ENCODE peak calls at places on chromosome 14, in nine cellular contexts. S, Y, V, G, P, K, Z, J and D are unnamed samples.

GRCh38 chr14:59836116-59836515 is 34.5 kb downstream of the RTN1 start:
- DNase-seq in V (no peak), Z (no peak), P (no peak), J (no peak), K (no peak), G (no peak), S (no peak), Y (no peak), D (no peak)

GRCh38 chr14:61281186-61281676 is at the start of gene TMEM30B:
- DNase-seq in K (peak; percentile 98), S (no peak), Z (peak; percentile 91), J (no peak), P (no peak), Y (no peak), G (no peak), V (no peak), D (no peak)

GRCh38 chr14:32055175-32055574 is 21.9 kb upstream of the ARHGAP5 start:
- DNase-seq in V (no peak), J (no peak), Y (no peak), Z (no peak), S (no peak), K (no peak), P (no peak), G (no peak), D (no peak)

GRCh38 chr14:79281244-79282199 is 929.8 kb downstream of the DIO2 start:
- DNase-seq in J (no peak), K (no peak), Z (no peak), G (no peak), S (no peak), Y (no peak), V (no peak), P (no peak), D (no peak)

GRCh38 chr14:85948163-85948562 is 418.2 kb downstream of the FLRT2 start:
- DNase-seq in Z (no peak), K (no peak), Y (no peak), S (no peak), V (no peak), P (no peak), G (no peak), J (no peak), D (no peak)

GRCh38 chr14:34502826-34503225 is 36.7 kb downstream of the EAPP start:
- DNase-seq in K (no peak), V (peak; percentile 12), J (no peak), S (no peak), Z (no peak), Y (no peak), P (no peak), G (no peak), D (no peak)

GRCh38 chr14:103372552-103373304 is 12.5 kb upstream of the MARK3 start:
- DNase-seq in P (peak; percentile 62), Z (no peak), J (no peak), Y (peak; percentile 72), K (peak; percentile 19), G (no peak), V (peak; percentile 98), S (no peak), D (peak; percentile 73)

GRCh38 chr14:69684461-69685183 is 73.2 kb downstream of the SUSD6 start:
- DNase-seq in P (no peak), Y (no peak), J (no peak), Z (peak; percentile 84), G (peak; percentile 63), K (peak; percentile 40), V (no peak), S (no peak), D (no peak)

GRCh38 chr14:80047761-80048160 is 163.5 kb downstream of the DIO2 start:
- DNase-seq in P (peak; percentile 5), Z (no peak), V (no peak), J (no peak), K (no peak), G (no peak), Y (no peak), S (no peak), D (no peak)

GRCh38 chr14:32201816-32202467 is at the start of gene RNU6-7:
- DNase-seq in S (peak; percentile 77), Z (no peak), V (no peak), P (no peak), Y (no peak), K (peak; percentile 22), G (peak; percentile 66), J (peak; percentile 33), D (no peak)

GRCh38 chr14:69687963-69688649 is 76.7 kb downstream of the SUSD6 start:
- DNase-seq in P (no peak), J (peak; percentile 25), Y (no peak), G (no peak), S (no peak), Z (peak; percentile 26), V (no peak), K (no peak), D (no peak)

GRCh38 chr14:68210729-68211299 is 391.2 kb downstream of the RAD51B start:
- DNase-seq in G (no peak), J (no peak), V (peak; percentile 93), Z (no peak), K (peak; percentile 49), Y (no peak), P (peak; percentile 100), S (no peak), D (peak; percentile 71)

GRCh38 chr14:65054471-65055085 is 47.7 kb downstream of the MAX start:
- DNase-seq in Y (no peak), P (no peak), G (no peak), J (no peak), S (no peak), V (no peak), Z (peak; percentile 77), K (peak; percentile 32), D (no peak)

GRCh38 chr14:35123388-35123703 is 994 bp downstream of the PRORP start:
- DNase-seq in G (no peak), K (no peak), J (no peak), Z (no peak), S (no peak), Y (no peak), V (no peak), P (no peak), D (no peak)

GRCh38 chr14:36522972-36523685 is 3.1 kb upstream of the NKX2-1 start:
- DNase-seq in Y (no peak), K (no peak), Z (no peak), J (no peak), S (no peak), P (no peak), G (no peak), V (no peak), D (no peak)
- TF ChIP-seq CTCF in Y (no peak), K (no peak), Z (no peak), J (no peak), S (no peak), P (no peak), G (no peak), V (no peak), D (no peak)

DNA sequence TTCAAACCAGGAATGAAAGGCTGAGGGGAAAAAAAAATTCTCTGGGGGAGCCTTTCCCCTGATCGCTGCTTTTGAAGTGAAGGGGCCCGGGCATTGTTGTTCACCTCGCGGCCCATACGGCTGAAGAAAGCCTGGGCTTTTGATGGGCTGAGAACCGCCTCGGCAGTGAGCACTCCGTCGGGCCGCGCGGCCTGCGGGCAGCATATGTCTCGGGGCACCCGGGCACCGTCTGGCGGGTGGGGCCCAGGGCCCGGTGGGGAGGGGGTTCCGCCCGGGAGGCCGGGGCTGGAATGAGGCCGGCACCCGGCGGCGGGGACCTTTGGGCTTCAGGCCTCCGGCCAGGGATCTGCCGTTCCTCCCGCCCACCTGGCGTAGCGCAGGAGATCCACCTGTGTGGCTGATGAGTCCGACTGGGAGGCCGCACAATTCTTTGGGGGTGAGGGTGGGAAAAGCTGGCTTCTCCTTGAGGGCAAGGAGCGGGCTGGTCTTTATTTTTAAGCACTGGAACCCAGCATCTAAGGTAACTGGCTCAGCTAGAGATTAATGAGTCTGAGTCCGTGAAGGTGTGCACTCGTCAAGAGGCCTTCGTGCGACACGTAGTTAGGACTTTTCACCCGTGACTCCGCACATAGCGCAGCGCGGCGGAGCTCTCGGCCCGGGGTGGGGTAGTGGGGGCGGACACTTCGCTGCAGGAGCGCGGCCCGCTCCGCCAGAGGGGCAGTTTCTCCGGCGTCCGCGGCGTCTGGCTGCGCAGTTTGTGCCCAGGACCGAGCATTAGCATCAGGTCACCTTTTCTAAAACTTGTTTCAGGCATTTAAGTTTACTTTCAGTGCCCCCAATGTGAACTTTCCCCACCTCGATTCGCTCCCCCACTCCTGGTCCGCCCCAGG is 10.6 kb downstream of the FOXA1 start:
- DNase-seq in Z (no peak), K (no peak), G (no peak), S (no peak), J (no peak), V (no peak), P (no peak), Y (no peak), D (no peak)
- H3K4me3 ChIP-seq in Z (no peak overlapping the region), K (no peak overlapping the region), G (peak overlapping the region; percentile 7), S (no peak overlapping the region), J (no peak overlapping the region), V (no peak overlapping the region), P (peak overlapping the region; percentile 30), Y (peak overlapping the region; percentile 69), D (no peak overlapping the region)

GRCh38 chr14:49363926-49364751 is 222.0 kb downstream of the RPS29 start:
- DNase-seq in Z (no peak), S (no peak), V (no peak), G (no peak), K (no peak), J (no peak), P (no peak), Y (no peak), D (no peak)
- TF ChIP-seq CTCF in Z (no peak), S (no peak), V (no peak), G (no peak), K (no peak), J (no peak), P (no peak), Y (no peak), D (no peak)

GRCh38 chr14:75979071-75979571 is 2.7 kb downstream of the TGFB3 start:
- DNase-seq in Z (peak; percentile 85), S (peak; percentile 55), Y (no peak), J (peak; percentile 74), G (peak; percentile 58), P (no peak), V (no peak), K (peak; percentile 36), D (no peak)

GRCh38 chr14:75981826-75982723 is at the start of gene TGFB3:
- DNase-seq in P (peak; percentile 85), Y (peak; percentile 51), V (peak; percentile 90), J (peak; percentile 90), G (peak; percentile 93), K (peak; percentile 86), Z (peak; percentile 96), S (peak; percentile 93), D (peak; percentile 78)

GRCh38 chr14:75981426-75981825 is 369 bp downstream of the TGFB3 start:
- DNase-seq in J (no peak), G (no peak), V (no peak), S (peak; percentile 56), Y (no peak), Z (peak; percentile 85), P (no peak), K (peak; percentile 43), D (no peak)

GRCh38 chr14:75979641-75980422 is 2.0 kb downstream of the TGFB3 start:
- DNase-seq in G (peak; percentile 54), Z (peak; percentile 90), K (no peak), V (no peak), P (no peak), Y (no peak), S (peak; percentile 53), J (peak; percentile 77), D (no peak)

DNA sequence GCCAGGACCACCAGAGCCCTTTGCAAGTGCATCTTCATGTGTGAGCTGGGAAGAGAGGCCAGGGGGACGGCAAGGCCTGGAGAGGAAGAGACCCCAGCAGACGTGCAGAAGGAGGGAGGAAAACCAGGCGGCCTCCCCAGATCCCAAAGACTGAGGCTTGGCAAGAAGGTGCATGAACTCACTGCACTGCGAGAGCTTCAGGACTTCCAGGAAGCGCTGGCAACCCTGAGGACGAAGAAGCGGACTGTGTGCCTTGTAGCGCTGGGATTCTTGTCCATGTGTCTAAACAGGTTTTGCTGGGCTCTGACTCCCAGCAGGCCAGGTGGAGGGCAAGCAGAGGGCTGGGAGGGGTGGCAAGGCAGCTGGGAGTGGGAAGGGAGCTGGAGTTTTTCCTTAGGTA is 939 bp downstream of the TGFB3 start:
- DNase-seq in K (peak; percentile 59), J (peak; percentile 12), Y (no peak), P (no peak), Z (no peak), S (peak; percentile 52), V (no peak), G (peak; percentile 64), D (no peak)
- H3K4me3 ChIP-seq in K (no peak overlapping the region), J (no peak overlapping the region), Y (no peak overlapping the region), P (peak overlapping the region; percentile 62), Z (no peak overlapping the region), S (peak overlapping the region; percentile 86), V (peak overlapping the region; percentile 60), G (peak overlapping the region; percentile 79), D (peak overlapping the region; percentile 62)